ENCODE peak calls at places on chromosomes 3 and 15, in four cellular contexts. R, D, E and G are unnamed samples.

GRCh38 chr3:51937611-51938450 is 3.9 kb downstream of the RRP9 start:
- DNase-seq in R (no peak), E (no peak), D (no peak), G (no peak)

GRCh38 chr15:70142322-70143191 is 44.8 kb upstream of the TLE3 start:
- DNase-seq in E (no peak), D (no peak), R (no peak), G (no peak)

GRCh38 chr15:45314960-45315359 is 62.9 kb downstream of the SLC28A2 start:
- DNase-seq in D (no peak), R (no peak), E (no peak), G (peak)

GRCh38 chr3:146160233-146160963 is 586 bp downstream of the PLOD2 start:
- DNase-seq in D (peak), E (no peak), R (peak), G (peak)

GRCh38 chr15:70664494-70664893 is 98.9 kb downstream of the UACA start:
- DNase-seq in D (no peak), E (no peak), R (no peak), G (no peak)

GRCh38 chr3:123660900-123661299 is 76.0 kb upstream of the HACD2 start:
- DNase-seq in E (no peak), D (no peak), R (no peak), G (no peak)

GRCh38 chr3:11045536-11045935 is 53.0 kb downstream of the SLC6A1 start:
- DNase-seq in R (no peak), D (no peak), E (no peak), G (peak)

GRCh38 chr3:14808502-14809266 is 10.1 kb upstream of the FGD5 start:
- DNase-seq in D (no peak), R (no peak), E (no peak), G (no peak)

GRCh38 chr15:22263738-22264137 is 183.4 kb downstream of the OR4M2 start:
- DNase-seq in E (no peak), R (no peak), D (no peak), G (no peak)

GRCh38 chr3:129119365-129120100 is 2.1 kb downstream of the RAB43 start:
- DNase-seq in E (no peak), R (no peak), D (peak), G (no peak)

GRCh38 chr3:108472011-108472591 is 38.3 kb downstream of the MYH15 start:
- DNase-seq in E (no peak), D (no peak), R (no peak), G (no peak)

GRCh38 chr15:40550381-40551037 is 14.3 kb downstream of the CCDC32 start:
- DNase-seq in E (peak), D (no peak), R (no peak), G (no peak)

GRCh38 chr3:65925254-65925954 is 113.3 kb downstream of the MAGI1 start:
- DNase-seq in R (no peak), D (peak), E (no peak), G (no peak)

GRCh38 chr3:46943237-46944187 is 33.0 kb downstream of the CCDC12 start:
- DNase-seq in R (no peak), E (no peak), D (peak), G (no peak)

GRCh38 chr3:55567615-55568014 is 80.5 kb upstream of the WNT5A start:
- DNase-seq in R (no peak), E (no peak), D (no peak), G (no peak)

GRCh38 chr3:147649475-147649874 is 240.3 kb downstream of the ZIC1 start:
- DNase-seq in E (no peak), D (no peak), R (no peak), G (no peak)

GRCh38 chr3:57559526-57559925 is 3.5 kb downstream of the PDE12 start:
- DNase-seq in D (no peak), R (no peak), E (no peak), G (no peak)

GRCh38 chr15:43325039-43325438 is 5.3 kb downstream of the LCMT2 start:
- DNase-seq in E (no peak), D (no peak), R (no peak), G (no peak)

GRCh38 chr3:179398574-179399249 is 51.2 kb downstream of the MFN1 start:
- DNase-seq in D (no peak), E (no peak), R (no peak), G (no peak)

GRCh38 chr15:41887161-41887560 is 6.7 kb downstream of the SPTBN5 start:
- DNase-seq in D (no peak), E (no peak), R (no peak), G (no peak)

GRCh38 chr3:131224886-131225550 is 156.6 kb upstream of the NUDT16 start:
- DNase-seq in E (no peak), D (no peak), R (no peak), G (no peak)

GRCh38 chr15:60758961-60759729 is 280.2 kb upstream of the ICE2 start:
- DNase-seq in D (no peak), E (no peak), R (no peak), G (no peak)

GRCh38 chr15:85475317-85475701 is 94.9 kb downstream of the AKAP13 start:
- DNase-seq in E (peak), R (no peak), D (no peak), G (no peak)

GRCh38 chr15:55980511-55980910 is 12.9 kb downstream of the NEDD4 start:
- DNase-seq in E (no peak), R (no peak), D (no peak), G (no peak)

GRCh38 chr3:178551916-178552321 is 15.7 kb downstream of the KCNMB2 start:
- DNase-seq in D (no peak), R (no peak), E (no peak), G (no peak)

GRCh38 chr3:103950676-103951075 is 1416.0 kb upstream of the ALCAM start:
- DNase-seq in E (no peak), R (no peak), D (no peak), G (no peak)

GRCh38 chr3:8505621-8506020 is 4.0 kb downstream of the LMCD1 start:
- DNase-seq in R (no peak), E (no peak), D (no peak), G (no peak)

GRCh38 chr3:28317438-28318022 is 31.0 kb upstream of the ZCWPW2 start:
- DNase-seq in E (no peak), R (no peak), D (peak), G (no peak)

GRCh38 chr3:24447836-24448235 is 46.8 kb downstream of the THRB start:
- DNase-seq in D (no peak), E (no peak), R (no peak), G (no peak)

GRCh38 chr3:11803977-11804903 is 42.4 kb downstream of the TAMM41 start:
- DNase-seq in D (peak), E (no peak), R (no peak), G (peak)

GRCh38 chr15:85910796-85911195 is 116.1 kb upstream of the KLHL25 start:
- DNase-seq in R (no peak), E (no peak), D (no peak), G (no peak)

GRCh38 chr3:46124216-46125143 is 83.6 kb downstream of the CCR1 start:
- DNase-seq in E (no peak), R (no peak), D (no peak), G (no peak)

GRCh38 chr3:187783098-187783497 is 37.8 kb upstream of the BCL6 start:
- DNase-seq in R (no peak), D (no peak), E (no peak), G (no peak)

GRCh38 chr3:74119221-74119620 is 494.5 kb upstream of the PDZRN3 start:
- DNase-seq in R (no peak), D (no peak), E (no peak), G (no peak)

DNA sequence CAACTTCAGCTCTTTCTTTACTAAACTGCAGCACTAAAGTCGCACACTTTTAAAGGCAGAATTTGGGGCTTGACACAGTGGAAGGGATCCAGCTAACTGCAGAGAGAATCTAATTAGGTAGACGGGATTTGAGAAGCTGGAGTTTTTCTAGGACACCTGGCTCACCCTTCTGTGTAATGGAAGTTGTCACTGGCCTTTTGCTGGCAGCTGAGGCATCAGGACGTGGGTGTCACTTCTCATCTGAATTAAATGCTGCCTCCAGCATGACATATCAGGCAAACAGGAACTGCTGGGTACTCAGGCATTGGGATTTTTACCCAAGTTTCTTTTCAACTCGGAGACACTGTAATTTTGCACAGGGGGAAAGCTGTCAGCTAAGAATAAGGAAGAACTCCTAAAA is 862.0 kb upstream of the ARPP21 start:
- DNase-seq in D (no peak), R (no peak), E (no peak), G (no peak)
- TF ChIP-seq ATF2 in D (no peak), R (no peak), E (no peak), G (no peak)

GRCh38 chr3:42057561-42058211 is 33.5 kb upstream of the TRAK1 start:
- DNase-seq in E (no peak), D (no peak), R (peak), G (no peak)

GRCh38 chr3:42066516-42067181 is 24.5 kb upstream of the TRAK1 start:
- DNase-seq in R (no peak), E (no peak), D (peak), G (peak)

GRCh38 chr3:42063886-42064285 is 27.3 kb upstream of the TRAK1 start:
- DNase-seq in R (no peak), D (no peak), E (no peak), G (no peak)

GRCh38 chr3:42061042-42061710 is 30.0 kb upstream of the TRAK1 start:
- DNase-seq in E (no peak), D (no peak), R (no peak), G (no peak)

DNA sequence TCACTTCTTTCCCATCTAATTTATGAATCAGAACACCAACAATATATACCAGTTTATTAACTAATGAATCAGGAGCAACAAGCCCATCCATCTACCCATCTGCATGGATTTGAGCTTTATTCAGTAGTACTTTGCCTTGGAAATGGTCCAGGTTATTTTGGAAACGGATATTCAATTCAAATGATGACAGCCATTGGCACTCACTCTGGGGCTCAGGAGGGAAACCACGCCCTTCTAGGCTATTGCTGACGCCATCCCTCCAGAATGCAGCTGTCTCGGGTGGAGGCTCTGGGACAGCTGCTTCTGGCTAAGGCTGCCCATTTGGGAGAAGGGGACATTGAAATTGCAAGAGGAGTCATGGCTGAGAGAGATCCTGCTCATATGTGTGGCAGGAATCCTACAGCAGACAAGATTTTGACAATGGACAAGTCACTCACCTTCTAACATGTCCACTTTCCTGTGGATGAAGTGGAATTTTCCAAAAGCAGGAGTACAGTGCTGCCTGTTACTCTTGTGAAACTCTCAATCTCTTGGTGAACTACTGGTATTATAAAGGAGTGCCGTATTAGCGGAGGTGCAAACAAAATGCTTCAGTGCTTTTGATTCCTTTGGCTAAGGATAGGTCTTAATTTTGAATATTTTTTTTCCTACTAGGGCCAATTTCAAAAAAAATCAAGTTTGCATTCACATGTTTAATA is 29.3 kb upstream of the TRAK1 start:
- DNase-seq in R (no peak), E (no peak), D (no peak), G (peak)
- TF ChIP-seq USF2 in R (no peak), E (no peak), D (no peak), G (no peak)

DNA sequence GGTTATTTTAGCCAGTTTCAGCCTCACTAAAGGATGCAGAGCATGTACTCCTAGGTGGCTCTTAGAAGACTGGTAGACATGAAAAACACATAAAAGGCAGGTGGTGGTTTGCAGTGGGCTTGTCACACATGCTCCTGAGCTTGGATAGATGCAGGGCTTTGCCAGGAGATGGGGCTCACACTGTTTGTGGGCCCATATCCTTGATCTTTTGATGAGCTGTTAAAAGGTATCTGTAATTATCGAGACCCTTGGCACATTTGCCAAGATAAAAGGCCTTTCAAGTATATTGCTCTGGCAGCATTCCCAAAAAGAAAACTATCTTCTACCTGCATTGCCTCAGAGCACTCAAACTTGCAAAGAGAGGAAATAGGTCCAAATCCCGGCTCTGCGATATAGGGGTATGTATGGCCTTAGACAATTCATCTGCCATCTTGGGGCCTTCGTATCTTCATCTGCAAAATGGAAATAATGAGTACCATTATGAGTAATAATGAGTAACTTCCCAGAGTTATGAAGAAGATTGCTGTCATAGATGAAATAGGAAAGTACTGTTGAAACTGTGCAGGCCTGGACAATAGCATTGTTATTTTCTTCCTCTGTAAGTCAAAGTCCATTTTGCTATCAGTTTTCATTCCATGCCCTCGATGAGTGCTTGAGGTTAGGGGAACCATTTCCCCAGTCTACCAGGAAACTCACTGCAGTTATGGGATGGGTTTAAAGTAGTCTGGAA is 172.7 kb downstream of the SYNPR start:
- DNase-seq in E (no peak), D (no peak), R (no peak), G (peak)
- TF ChIP-seq SP1 in E (no peak), D (no peak), R (no peak), G (no peak)

GRCh38 chr15:75230016-75230343 is 28.2 kb upstream of the GOLGA6C start:
- DNase-seq in E (no peak), D (no peak), R (no peak), G (no peak)
- TF ChIP-seq ATF2 in E (no peak), D (no peak), R (no peak), G (no peak)

GRCh38 chr3:106588739-106589138 is 719.9 kb upstream of the CBLB start:
- DNase-seq in E (no peak), R (no peak), D (no peak), G (no peak)

GRCh38 chr3:106593381-106593780 is 724.6 kb upstream of the CBLB start:
- DNase-seq in R (no peak), E (no peak), D (no peak), G (no peak)

GRCh38 chr3:106590259-106590658 is 721.4 kb upstream of the CBLB start:
- DNase-seq in E (no peak), D (no peak), R (no peak), G (no peak)

GRCh38 chr3:106587581-106587980 is 718.8 kb upstream of the CBLB start:
- DNase-seq in D (no peak), E (no peak), R (no peak), G (no peak)

GRCh38 chr3:106589306-106589942 is 720.6 kb upstream of the CBLB start:
- DNase-seq in D (no peak), R (no peak), E (no peak), G (no peak)
- TF ChIP-seq USF2 in D (no peak), R (no peak), E (no peak), G (no peak)

DNA sequence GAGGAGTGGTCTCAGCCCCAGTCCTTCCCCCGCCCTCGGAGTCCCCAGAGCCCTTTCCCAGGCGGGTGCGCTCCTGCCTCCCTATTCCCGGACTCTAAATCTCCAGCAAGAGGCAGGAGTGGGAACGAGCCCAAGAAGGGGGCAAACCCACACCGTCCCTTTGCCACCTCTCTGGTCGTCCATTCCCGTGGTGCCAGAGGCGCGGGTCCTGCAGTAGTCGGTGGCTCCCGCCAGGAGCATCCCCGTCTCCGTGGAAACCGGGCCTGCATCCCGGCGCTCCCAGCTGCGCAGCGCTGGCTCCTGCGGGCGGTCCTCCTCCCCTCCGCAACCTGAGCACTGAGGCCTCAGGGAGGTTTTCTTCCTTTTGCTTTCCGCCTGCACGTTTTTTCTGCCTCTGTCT is 44.8 kb downstream of the LHFPL4 start:
- DNase-seq in D (no peak), R (peak), E (no peak), G (peak)
- TF ChIP-seq SP1 in D (no peak), R (no peak), E (no peak), G (no peak)